ENCODE peak calls at places on chromosomes 7 and 10, in six cellular contexts. K, J, X, G, C and U are unnamed samples.

GRCh38 chr10:34446046-34446445 is 369.1 kb downstream of the PARD3 start:
- DNase-seq in K (no peak), J (no peak), X (no peak), G (no peak), C (no peak), U (no peak)

GRCh38 chr7:151148319-151149259 is 18.9 kb downstream of the GBX1 start:
- DNase-seq in K (no peak), J (no peak), X (peak; percentile 16), G (no peak), C (no peak), U (no peak)

GRCh38 chr7:50803359-50804337 is 21.0 kb upstream of the GRB10 start:
- DNase-seq in K (no peak), J (no peak), X (no peak), G (no peak), C (no peak), U (no peak)

GRCh38 chr10:33588974-33589600 is 254.6 kb upstream of the NRP1 start:
- DNase-seq in K (no peak), J (no peak), X (no peak), G (no peak), C (no peak), U (no peak)

GRCh38 chr7:69508736-69509135 is 89.5 kb upstream of the AUTS2 start:
- DNase-seq in K (no peak), J (no peak), X (no peak), G (no peak), C (no peak), U (no peak)

GRCh38 chr7:37853468-37853867 is 5.1 kb downstream of the NME8 start:
- DNase-seq in K (no peak), J (peak; percentile 49), X (no peak), G (no peak), C (no peak), U (no peak)

GRCh38 chr10:76141376-76141775 is 710.0 kb downstream of the LRMDA start:
- DNase-seq in K (no peak), J (no peak), X (no peak), G (no peak), C (no peak), U (no peak)

GRCh38 chr7:45447296-45447695 is 126.9 kb upstream of the ADCY1 start:
- DNase-seq in K (no peak), J (no peak), X (no peak), G (no peak), C (no peak), U (no peak)

GRCh38 chr10:127928021-127928806 is 21.3 kb downstream of the PTPRE start:
- DNase-seq in K (no peak), J (no peak), X (no peak), G (no peak), C (no peak), U (no peak)

GRCh38 chr10:86295351-86295750 is 71.2 kb downstream of the GRID1 start:
- DNase-seq in K (no peak), J (no peak), X (peak; percentile 7), G (no peak), C (no peak), U (peak; percentile 5)

GRCh38 chr7:1708640-1709249 is 38.7 kb downstream of the ELFN1 start:
- DNase-seq in K (peak; percentile 29), J (no peak), X (no peak), G (no peak), C (no peak), U (no peak)
- H3K4me1 ChIP-seq in K (peaks cover 7% of the 10 kb centered on the region), J (peaks cover 9% of the 10 kb centered on the region), X (no peaks in the 10 kb centered on the region), G (peaks cover 3% of the 10 kb centered on the region), C (peaks cover 4% of the 10 kb centered on the region), U (no peaks in the 10 kb centered on the region)

DNA sequence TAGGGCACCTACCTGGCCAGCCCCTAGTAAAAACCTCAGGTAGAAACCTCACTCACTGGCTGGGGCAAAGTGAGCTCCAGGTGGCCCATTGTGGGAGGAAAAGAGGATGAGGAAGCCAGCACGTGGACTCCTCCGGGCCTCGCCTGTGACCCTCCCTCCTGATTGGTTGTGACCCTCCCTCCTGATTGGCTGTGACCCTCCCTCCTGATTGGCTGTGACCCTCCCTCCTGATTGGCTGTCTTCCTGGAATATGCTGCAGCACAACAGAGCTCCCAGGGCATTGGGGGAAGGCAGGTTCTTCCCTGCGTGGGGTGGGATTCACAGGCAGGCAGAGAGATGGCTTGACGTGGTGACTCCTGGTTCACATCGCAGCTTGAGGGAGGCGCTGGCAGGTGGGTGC is 343.0 kb downstream of the GLRX3 start:
- DNase-seq in K (no peak), J (no peak), X (no peak), G (no peak), C (no peak), U (peak; percentile 61)
- H3K9me3 ChIP-seq in K (no peaks in the 10 kb centered on the region), J (no peaks in the 10 kb centered on the region), X (no peaks in the 10 kb centered on the region), G (no peaks in the 10 kb centered on the region), C (no peaks in the 10 kb centered on the region), U (no peaks in the 10 kb centered on the region)

DNA sequence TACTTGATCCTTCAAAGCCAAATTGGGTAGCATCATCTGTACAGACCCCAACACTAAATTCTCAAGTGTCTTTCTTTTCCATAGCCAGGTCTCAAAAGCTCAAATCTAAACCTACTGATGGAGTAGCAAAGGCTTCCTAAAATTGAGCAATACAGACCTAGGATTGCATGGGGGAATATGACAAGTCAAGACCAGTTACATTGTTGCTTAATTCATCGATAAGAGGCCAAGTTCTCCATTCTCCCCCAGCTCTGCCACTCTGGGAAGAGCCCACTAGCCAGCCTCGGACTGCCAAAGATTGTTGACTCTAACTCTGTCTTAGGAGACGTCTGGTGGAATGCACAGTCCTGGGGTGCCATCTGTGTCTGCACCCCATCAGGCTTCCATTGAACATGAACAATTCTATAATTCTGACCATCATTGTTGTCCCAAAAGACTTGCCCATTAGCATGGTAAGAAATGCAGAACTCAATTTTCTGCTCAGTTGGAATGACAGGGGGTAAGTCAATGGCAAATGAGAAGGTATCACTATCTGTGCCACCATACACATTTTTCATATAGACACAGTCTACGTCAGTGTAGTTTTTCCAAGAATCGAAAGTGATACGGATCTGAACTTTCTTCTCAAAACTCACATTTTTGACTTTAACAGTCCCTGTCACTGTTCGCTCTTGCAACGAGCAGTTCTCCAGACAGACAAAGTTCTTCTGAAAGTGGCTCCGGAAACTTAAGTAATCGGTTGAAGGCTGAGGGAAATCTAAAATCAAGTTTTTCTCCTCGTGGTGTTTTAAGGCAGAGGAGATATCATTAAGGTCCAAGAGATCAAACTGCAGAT is 2.9 kb downstream of the PPP1R3C start:
- DNase-seq in K (no peak), J (no peak), X (no peak), G (no peak), C (no peak), U (peak; percentile 55)
- H3K4me3 ChIP-seq in K (no peak overlapping the region), J (peak overlapping the region; percentile 77), X (no peak overlapping the region), G (peak overlapping the region; percentile 84), C (no peak overlapping the region), U (no peak overlapping the region)

DNA sequence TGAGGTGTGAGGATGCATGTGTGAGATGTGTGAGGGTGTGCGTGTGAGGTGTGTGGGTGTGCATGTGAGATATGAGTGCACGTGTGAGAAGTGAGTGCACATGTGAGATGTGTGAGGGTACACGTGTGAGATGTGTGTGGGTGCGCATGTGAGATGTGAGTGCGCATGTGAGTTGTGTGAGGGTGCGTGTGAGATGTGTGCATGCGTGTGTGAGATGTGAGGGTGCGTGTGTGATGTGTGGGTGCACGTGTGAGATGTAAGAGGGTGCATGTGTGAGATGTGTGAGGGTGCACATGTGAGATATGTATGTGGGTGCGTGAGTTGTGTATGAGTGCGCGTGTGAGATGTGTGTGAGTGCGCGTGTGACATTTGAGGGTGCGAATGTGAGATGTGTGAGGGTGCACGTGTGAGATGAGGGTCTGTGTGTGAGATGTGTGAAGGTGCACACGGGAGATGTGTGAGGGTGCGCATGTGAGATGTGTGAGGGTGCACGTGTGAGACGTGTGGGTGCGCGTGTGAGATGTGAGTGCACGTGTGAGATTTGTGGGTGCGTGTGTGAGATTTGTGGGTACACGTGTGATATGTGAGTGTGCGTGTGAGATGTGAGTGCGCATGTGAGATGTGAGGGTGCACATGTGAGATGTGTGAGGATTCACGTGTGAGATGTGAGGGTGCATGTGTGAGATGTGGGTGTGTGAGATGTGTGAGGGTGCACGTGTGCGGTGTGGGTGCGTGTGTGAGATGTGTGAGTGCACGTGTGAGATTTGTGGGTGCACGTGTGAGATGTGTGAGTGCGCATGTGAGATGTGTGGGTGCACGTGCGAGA is 30.5 kb downstream of the PPIF start:
- DNase-seq in K (no peak), J (no peak), X (peak; percentile 15), G (no peak), C (no peak), U (peak; percentile 8)
- H3K4me1 ChIP-seq in K (no peaks in the 10 kb centered on the region), J (peaks cover 8% of the 10 kb centered on the region), X (no peaks in the 10 kb centered on the region), G (peaks cover 32% of the 10 kb centered on the region), C (peaks cover 15% of the 10 kb centered on the region), U (peaks cover 38% of the 10 kb centered on the region)

DNA sequence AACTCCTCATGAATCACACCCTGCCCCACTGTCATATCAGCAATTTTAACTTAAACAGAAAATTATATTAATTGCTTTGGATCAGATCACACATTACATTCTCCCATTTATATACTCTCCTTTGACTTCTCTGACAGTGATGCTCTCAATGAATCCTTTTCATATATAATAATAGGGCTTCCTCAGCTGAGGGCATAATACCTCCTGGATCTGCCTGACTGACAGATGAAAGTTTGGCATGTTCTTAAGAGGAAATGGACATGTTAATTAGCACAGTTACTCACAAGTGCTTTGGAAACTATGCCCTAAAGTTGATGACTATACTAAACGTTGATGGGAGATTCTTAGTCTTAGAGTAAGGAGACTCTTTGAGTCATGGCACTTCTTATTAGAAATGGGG is 478.2 kb upstream of the LRRN3 start:
- DNase-seq in K (no peak), J (no peak), X (no peak), G (no peak), C (no peak), U (no peak)
- H3K9me3 ChIP-seq in K (no peaks in the 10 kb centered on the region), J (no peaks in the 10 kb centered on the region), X (no peaks in the 10 kb centered on the region), G (no peaks in the 10 kb centered on the region), C (no peaks in the 10 kb centered on the region), U (no peaks in the 10 kb centered on the region)